ENCODE peak calls at places on chromosomes 1 and 21, in six cellular contexts. L is PC-3, Z is OCI-LY7, S is endothelial cell of umbilical vein, G is IMR-90, O is mammary epithelial cell. J is an unnamed sample.

GRCh38 chr1:29688477-29689365 is 452.4 kb downstream of the PTPRU start:
- DNase-seq in L (peak; percentile 58), Z (no peak), S (peak; percentile 56), G (peak; percentile 88), O (peak; percentile 48), J (peak; percentile 46)

GRCh38 chr1:185393205-185393604 is 76.2 kb upstream of the IVNS1ABP start:
- DNase-seq in L (peak; percentile 16), Z (no peak), S (no peak), G (no peak), O (peak; percentile 50), J (no peak)

GRCh38 chr1:177526201-177526600 is 355.4 kb downstream of the BRINP2 start:
- DNase-seq in L (no peak), Z (no peak), S (no peak), G (no peak), O (no peak), J (no peak)

GRCh38 chr1:119984771-119985170 is 84.7 kb downstream of the NOTCH2 start:
- DNase-seq in L (no peak), Z (no peak), S (no peak), G (no peak), O (peak; percentile 63), J (no peak)

GRCh38 chr1:50452700-50453099 is 29.5 kb upstream of the DMRTA2 start:
- DNase-seq in L (no peak), Z (no peak), S (no peak), G (no peak), O (no peak), J (no peak)

GRCh38 chr1:88741413-88741812 is 57.3 kb downstream of the PKN2 start:
- DNase-seq in L (peak; percentile 39), Z (no peak), S (no peak), G (peak; percentile 77), O (peak; percentile 49), J (no peak)

GRCh38 chr1:204684551-204685235 is 845 bp downstream of the LRRN2 start:
- DNase-seq in L (peak; percentile 43), Z (no peak), S (no peak), G (no peak), O (no peak), J (no peak)

GRCh38 chr1:243422362-243422761 is 166.5 kb downstream of the SDCCAG8 start:
- DNase-seq in L (no peak), Z (no peak), S (no peak), G (no peak), O (no peak), J (no peak)

GRCh38 chr1:50968884-50969610 is 998 bp upstream of the CDKN2C start:
- DNase-seq in L (peak; percentile 29), Z (peak; percentile 69), S (peak; percentile 57), G (no peak), O (peak; percentile 54), J (peak; percentile 48)

GRCh38 chr21:25039461-25040380 is 567.6 kb downstream of the MRPL39 start:
- DNase-seq in L (peak; percentile 47), Z (no peak), S (no peak), G (peak; percentile 5), O (no peak), J (no peak)

GRCh38 chr1:169483500-169483966 is 2.2 kb downstream of the SLC19A2 start:
- DNase-seq in L (peak; percentile 51), Z (no peak), S (no peak), G (peak; percentile 79), O (no peak), J (peak; percentile 71)

GRCh38 chr21:39208624-39209333 is 25.5 kb upstream of the PSMG1 start:
- DNase-seq in L (no peak), Z (no peak), S (no peak), G (peak; percentile 21), O (no peak), J (peak; percentile 80)
- H3K4me1 ChIP-seq in L (no peaks in the 10 kb centered on the region), Z (no peaks in the 10 kb centered on the region), S (no peaks in the 10 kb centered on the region), G (peaks cover 2% of the 10 kb centered on the region), O (no peaks in the 10 kb centered on the region), J (peaks cover 6% of the 10 kb centered on the region)

GRCh38 chr1:152458384-152459185 is 44.5 kb upstream of the CRNN start:
- DNase-seq in L (peak; percentile 94), Z (peak; percentile 74), S (peak; percentile 81), G (peak; percentile 65), O (peak; percentile 69), J (peak; percentile 58)
- H2AFZ ChIP-seq in L (peak overlapping the region; percentile 60), Z (peak overlapping the region; percentile 46), S (no peak overlapping the region), G (peak overlapping the region; percentile 18), O (peak overlapping the region; percentile 35), J (no peak overlapping the region)

GRCh38 chr1:153565529-153566374 is at the start of gene S100A2:
- DNase-seq in L (peak; percentile 98), Z (no peak), S (peak; percentile 84), G (peak; percentile 97), O (peak; percentile 99), J (peak; percentile 79)

GRCh38 chr1:153566414-153567371 is 1.0 kb upstream of the S100A2 start:
- DNase-seq in L (peak; percentile 99), Z (no peak), S (peak; percentile 96), G (peak; percentile 99), O (peak; percentile 99), J (peak; percentile 97)

GRCh38 chr1:153561401-153561985 is 4.2 kb downstream of the S100A2 start:
- DNase-seq in L (no peak), Z (no peak), S (no peak), G (no peak), O (peak; percentile 75), J (no peak)

GRCh38 chr1:153563339-153563952 is 2.2 kb downstream of the S100A2 start:
- DNase-seq in L (no peak), Z (no peak), S (no peak), G (no peak), O (no peak), J (no peak)

GRCh38 chr1:153563991-153564390 is 1.7 kb downstream of the S100A2 start:
- DNase-seq in L (no peak), Z (no peak), S (no peak), G (no peak), O (no peak), J (no peak)
- H3K4me1 ChIP-seq in L (peaks cover 58% of the 10 kb centered on the region), Z (peaks cover 4% of the 10 kb centered on the region), S (peaks cover 34% of the 10 kb centered on the region), G (peaks cover 31% of the 10 kb centered on the region), O (peaks cover 30% of the 10 kb centered on the region), J (peaks cover 31% of the 10 kb centered on the region)

DNA sequence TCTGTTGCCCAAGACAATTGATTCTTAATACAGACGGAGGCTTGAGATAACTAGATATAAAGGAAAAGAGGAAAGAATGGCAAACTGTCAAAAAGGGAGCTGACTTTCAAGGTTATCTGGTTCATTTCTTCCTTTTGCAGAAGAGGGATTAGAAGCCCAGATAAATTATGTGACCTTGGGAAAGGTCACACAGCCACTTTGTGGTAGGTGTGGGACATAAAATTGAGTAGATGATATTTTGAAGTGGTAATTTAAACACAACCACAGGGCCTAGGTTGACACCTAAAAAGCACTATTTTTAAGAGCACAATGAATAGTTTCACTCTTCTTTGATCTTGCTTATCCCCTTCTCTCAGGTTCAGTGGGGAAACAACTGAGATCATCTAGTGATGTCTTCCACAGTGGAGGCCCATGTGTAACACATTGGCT is 16.9 kb upstream of the KIAA0040 start:
- DNase-seq in L (no peak), Z (peak; percentile 63), S (no peak), G (no peak), O (no peak), J (no peak)
- H2AFZ ChIP-seq in L (no peak overlapping the region), Z (peak overlapping the region; percentile 65), S (no peak overlapping the region), G (no peak overlapping the region), O (peak overlapping the region; percentile 65), J (no peak overlapping the region)

GRCh38 chr1:117609471-117609911 is 3.6 kb downstream of the TENT5C start:
- DNase-seq in L (no peak), Z (no peak), S (no peak), G (peak; percentile 41), O (no peak), J (no peak)
- H3K4me1 ChIP-seq in L (peaks cover 25% of the 10 kb centered on the region), Z (peaks cover 58% of the 10 kb centered on the region), S (peaks cover 15% of the 10 kb centered on the region), G (peaks cover 26% of the 10 kb centered on the region), O (peaks cover 22% of the 10 kb centered on the region), J (peaks cover 28% of the 10 kb centered on the region)

DNA sequence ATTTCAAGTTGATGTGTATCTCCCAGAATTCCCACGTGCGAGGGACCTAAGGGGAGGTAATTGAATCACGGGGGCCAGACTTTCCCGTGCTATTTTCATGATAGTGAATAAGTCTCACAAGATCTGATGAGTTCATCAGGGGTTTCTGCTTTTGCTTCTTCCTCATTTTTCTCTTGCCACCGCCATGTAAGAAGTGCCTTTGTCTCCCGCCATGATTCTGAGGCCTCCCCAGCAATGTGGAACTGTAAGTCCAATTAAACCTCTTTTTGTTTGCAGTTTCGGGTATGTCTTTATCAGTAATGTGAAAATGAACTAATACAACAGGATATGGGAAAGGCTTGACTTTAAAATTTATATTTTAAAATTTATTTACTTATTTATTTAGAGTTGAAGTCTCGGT is 1.5 kb upstream of the DPM3 start:
- DNase-seq in L (no peak), Z (no peak), S (no peak), G (no peak), O (no peak), J (no peak)
- H2AFZ ChIP-seq in L (no peak overlapping the region), Z (no peak overlapping the region), S (no peak overlapping the region), G (no peak overlapping the region), O (no peak overlapping the region), J (no peak overlapping the region)

GRCh38 chr1:10669570-10669969 is 126.9 kb downstream of the CASZ1 start:
- DNase-seq in L (no peak), Z (no peak), S (no peak), G (no peak), O (no peak), J (no peak)

GRCh38 chr1:10668241-10668761 is 128.1 kb downstream of the CASZ1 start:
- DNase-seq in L (no peak), Z (no peak), S (peak; percentile 41), G (no peak), O (no peak), J (no peak)

GRCh38 chr1:10665930-10666850 is 130.3 kb downstream of the CASZ1 start:
- DNase-seq in L (no peak), Z (no peak), S (no peak), G (no peak), O (no peak), J (no peak)

GRCh38 chr1:10670190-10670589 is 126.3 kb downstream of the CASZ1 start:
- DNase-seq in L (no peak), Z (no peak), S (no peak), G (no peak), O (no peak), J (no peak)

GRCh38 chr1:10667815-10668214 is 128.6 kb downstream of the CASZ1 start:
- DNase-seq in L (no peak), Z (no peak), S (no peak), G (no peak), O (no peak), J (peak; percentile 31)
- H3K4me1 ChIP-seq in L (no peaks in the 10 kb centered on the region), Z (no peaks in the 10 kb centered on the region), S (no peaks in the 10 kb centered on the region), G (peaks cover 1% of the 10 kb centered on the region), O (no peaks in the 10 kb centered on the region), J (peaks cover 45% of the 10 kb centered on the region)

GRCh38 chr1:37455516-37455915 is 18.9 kb upstream of the ZC3H12A start:
- DNase-seq in L (no peak), Z (no peak), S (no peak), G (no peak), O (no peak), J (no peak)
- H2AFZ ChIP-seq in L (no peak overlapping the region), Z (peak overlapping the region; percentile 35), S (no peak overlapping the region), G (no peak overlapping the region), O (peak overlapping the region; percentile 83), J (no peak overlapping the region)

DNA sequence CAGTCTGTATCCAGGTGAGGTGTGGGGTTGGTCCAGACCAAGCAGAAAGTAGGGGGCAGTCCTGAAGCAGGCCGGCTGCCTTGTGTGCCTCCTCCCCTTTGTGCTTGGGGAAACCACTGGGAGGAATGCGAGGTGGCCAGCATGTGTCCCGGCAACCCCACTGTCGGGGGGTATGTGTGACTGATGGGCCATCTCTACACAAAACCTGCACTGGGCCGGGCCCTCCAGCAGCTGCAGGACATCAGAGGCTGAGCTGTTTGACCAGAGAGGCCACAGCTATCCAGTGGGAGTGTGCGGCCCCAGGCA is 33.3 kb downstream of the TMEM51 start:
- DNase-seq in L (no peak), Z (no peak), S (no peak), G (no peak), O (no peak), J (no peak)
- H3K4me1 ChIP-seq in L (no peaks in the 10 kb centered on the region), Z (no peaks in the 10 kb centered on the region), S (peaks cover 17% of the 10 kb centered on the region), G (peaks cover 33% of the 10 kb centered on the region), O (no peaks in the 10 kb centered on the region), J (peaks cover 39% of the 10 kb centered on the region)